ENCODE peak calls at places on chromosomes 2 and 18, in nine cellular contexts. One of them, this sample, is unnamed.

GRCh38 chr2:99957724-99958123 is 184.7 kb downstream of the AFF3 start:
- DNase-seq in EH: peak; percentile 75
- DNase-seq in stimulated activated CD4-positive, alpha-beta T cell treated with anti-CD3 and anti-CD28 coated beads, TNF-alpha, amount 100 ng/mL, for 1 hour: no peak
- DNase-seq in frontal cortex: no peak
- DNase-seq in Caki2: no peak
- DNase-seq in NCI-H187: no peak
- DNase-seq in fibroblast of the conjunctiva: no peak
- DNase-seq in uterus: no peak
- DNase-seq in SK-N-DZ: no peak
- DNase-seq in this sample: no peak

GRCh38 chr2:225177098-225177497 is 134.8 kb upstream of the DOCK10 start:
- DNase-seq in SK-N-DZ: no peak
- DNase-seq in fibroblast of the conjunctiva: no peak
- DNase-seq in EH: peak; percentile 68
- DNase-seq in stimulated activated CD4-positive, alpha-beta T cell treated with anti-CD3 and anti-CD28 coated beads, TNF-alpha, amount 100 ng/mL, for 1 hour: no peak
- DNase-seq in frontal cortex: no peak
- DNase-seq in uterus: no peak
- DNase-seq in Caki2: no peak
- DNase-seq in NCI-H187: no peak
- DNase-seq in this sample: no peak

GRCh38 chr2:223000872-223001825 is 50.8 kb upstream of the KCNE4 start:
- DNase-seq in frontal cortex: no peak
- DNase-seq in fibroblast of the conjunctiva: no peak
- DNase-seq in uterus: no peak
- DNase-seq in NCI-H187: no peak
- DNase-seq in EH: no peak
- DNase-seq in Caki2: no peak
- DNase-seq in SK-N-DZ: no peak
- DNase-seq in stimulated activated CD4-positive, alpha-beta T cell treated with anti-CD3 and anti-CD28 coated beads, TNF-alpha, amount 100 ng/mL, for 1 hour: no peak
- DNase-seq in this sample: no peak

GRCh38 chr2:238786379-238786778 is 61.5 kb upstream of the TWIST2 start:
- DNase-seq in SK-N-DZ: no peak
- DNase-seq in NCI-H187: no peak
- DNase-seq in frontal cortex: no peak
- DNase-seq in fibroblast of the conjunctiva: no peak
- DNase-seq in uterus: no peak
- DNase-seq in EH: peak; percentile 78
- DNase-seq in Caki2: no peak
- DNase-seq in stimulated activated CD4-positive, alpha-beta T cell treated with anti-CD3 and anti-CD28 coated beads, TNF-alpha, amount 100 ng/mL, for 1 hour: no peak
- DNase-seq in this sample: no peak

GRCh38 chr18:77078671-77079070 is 53.9 kb downstream of the MBP start:
- DNase-seq in EH: peak; percentile 47
- DNase-seq in SK-N-DZ: no peak
- DNase-seq in Caki2: no peak
- DNase-seq in uterus: no peak
- DNase-seq in frontal cortex: no peak
- DNase-seq in fibroblast of the conjunctiva: no peak
- DNase-seq in NCI-H187: no peak
- DNase-seq in stimulated activated CD4-positive, alpha-beta T cell treated with anti-CD3 and anti-CD28 coated beads, TNF-alpha, amount 100 ng/mL, for 1 hour: no peak
- DNase-seq in this sample: no peak

GRCh38 chr2:41791523-41791922 is 256.3 kb upstream of the PKDCC start:
- DNase-seq in uterus: no peak
- DNase-seq in frontal cortex: no peak
- DNase-seq in Caki2: peak; percentile 40
- DNase-seq in NCI-H187: no peak
- DNase-seq in SK-N-DZ: no peak
- DNase-seq in EH: peak; percentile 52
- DNase-seq in stimulated activated CD4-positive, alpha-beta T cell treated with anti-CD3 and anti-CD28 coated beads, TNF-alpha, amount 100 ng/mL, for 1 hour: no peak
- DNase-seq in fibroblast of the conjunctiva: peak; percentile 1
- DNase-seq in this sample: no peak

GRCh38 chr2:61117534-61117933 is 44.5 kb upstream of the C2orf74 start:
- DNase-seq in fibroblast of the conjunctiva: no peak
- DNase-seq in SK-N-DZ: no peak
- DNase-seq in Caki2: no peak
- DNase-seq in frontal cortex: no peak
- DNase-seq in uterus: no peak
- DNase-seq in stimulated activated CD4-positive, alpha-beta T cell treated with anti-CD3 and anti-CD28 coated beads, TNF-alpha, amount 100 ng/mL, for 1 hour: no peak
- DNase-seq in EH: peak; percentile 72
- DNase-seq in NCI-H187: no peak
- DNase-seq in this sample: no peak

GRCh38 chr2:163877316-163877715 is 141.5 kb upstream of the FIGN start:
- DNase-seq in fibroblast of the conjunctiva: no peak
- DNase-seq in NCI-H187: no peak
- DNase-seq in uterus: no peak
- DNase-seq in SK-N-DZ: no peak
- DNase-seq in stimulated activated CD4-positive, alpha-beta T cell treated with anti-CD3 and anti-CD28 coated beads, TNF-alpha, amount 100 ng/mL, for 1 hour: no peak
- DNase-seq in frontal cortex: no peak
- DNase-seq in Caki2: peak; percentile 75
- DNase-seq in EH: peak; percentile 89
- DNase-seq in this sample: peak; percentile 51

GRCh38 chr18:45352874-45353273 is 262.4 kb upstream of the SLC14A2 start:
- DNase-seq in stimulated activated CD4-positive, alpha-beta T cell treated with anti-CD3 and anti-CD28 coated beads, TNF-alpha, amount 100 ng/mL, for 1 hour: no peak
- DNase-seq in uterus: no peak
- DNase-seq in Caki2: no peak
- DNase-seq in EH: no peak
- DNase-seq in SK-N-DZ: no peak
- DNase-seq in fibroblast of the conjunctiva: no peak
- DNase-seq in NCI-H187: no peak
- DNase-seq in frontal cortex: no peak
- DNase-seq in this sample: no peak

GRCh38 chr2:102289129-102289528 is 22.2 kb upstream of the IL1RL1 start:
- DNase-seq in frontal cortex: no peak
- DNase-seq in stimulated activated CD4-positive, alpha-beta T cell treated with anti-CD3 and anti-CD28 coated beads, TNF-alpha, amount 100 ng/mL, for 1 hour: no peak
- DNase-seq in SK-N-DZ: no peak
- DNase-seq in EH: no peak
- DNase-seq in uterus: no peak
- DNase-seq in Caki2: no peak
- DNase-seq in fibroblast of the conjunctiva: no peak
- DNase-seq in NCI-H187: no peak
- DNase-seq in this sample: no peak

GRCh38 chr18:57533901-57534300 is 52.6 kb downstream of the FECH start:
- DNase-seq in SK-N-DZ: no peak
- DNase-seq in uterus: no peak
- DNase-seq in Caki2: no peak
- DNase-seq in fibroblast of the conjunctiva: no peak
- DNase-seq in NCI-H187: no peak
- DNase-seq in EH: no peak
- DNase-seq in frontal cortex: no peak
- DNase-seq in stimulated activated CD4-positive, alpha-beta T cell treated with anti-CD3 and anti-CD28 coated beads, TNF-alpha, amount 100 ng/mL, for 1 hour: no peak
- DNase-seq in this sample: no peak

GRCh38 chr18:27977009-27977408 is 199.9 kb downstream of the CDH2 start:
- DNase-seq in EH: no peak
- DNase-seq in uterus: no peak
- DNase-seq in Caki2: no peak
- DNase-seq in stimulated activated CD4-positive, alpha-beta T cell treated with anti-CD3 and anti-CD28 coated beads, TNF-alpha, amount 100 ng/mL, for 1 hour: no peak
- DNase-seq in frontal cortex: no peak
- DNase-seq in fibroblast of the conjunctiva: no peak
- DNase-seq in NCI-H187: no peak
- DNase-seq in SK-N-DZ: no peak
- DNase-seq in this sample: no peak

GRCh38 chr2:28358668-28359201 is 33.9 kb upstream of the FOSL2 start:
- DNase-seq in fibroblast of the conjunctiva: no peak
- DNase-seq in uterus: no peak
- DNase-seq in Caki2: no peak
- DNase-seq in frontal cortex: no peak
- DNase-seq in EH: no peak
- DNase-seq in SK-N-DZ: no peak
- DNase-seq in NCI-H187: no peak
- DNase-seq in stimulated activated CD4-positive, alpha-beta T cell treated with anti-CD3 and anti-CD28 coated beads, TNF-alpha, amount 100 ng/mL, for 1 hour: no peak
- DNase-seq in this sample: no peak

GRCh38 chr2:190996338-190996946 is 17.5 kb downstream of the STAT1 start:
- DNase-seq in uterus: no peak
- DNase-seq in fibroblast of the conjunctiva: no peak
- DNase-seq in Caki2: no peak
- DNase-seq in SK-N-DZ: peak; percentile 32
- DNase-seq in NCI-H187: no peak
- DNase-seq in frontal cortex: no peak
- DNase-seq in stimulated activated CD4-positive, alpha-beta T cell treated with anti-CD3 and anti-CD28 coated beads, TNF-alpha, amount 100 ng/mL, for 1 hour: no peak
- DNase-seq in EH: peak; percentile 56
- DNase-seq in this sample: no peak

GRCh38 chr2:96157649-96158553 is 12.7 kb upstream of the DUSP2 start:
- DNase-seq in SK-N-DZ: no peak
- DNase-seq in NCI-H187: no peak
- DNase-seq in uterus: no peak
- DNase-seq in frontal cortex: no peak
- DNase-seq in EH: no peak
- DNase-seq in fibroblast of the conjunctiva: no peak
- DNase-seq in Caki2: no peak
- DNase-seq in stimulated activated CD4-positive, alpha-beta T cell treated with anti-CD3 and anti-CD28 coated beads, TNF-alpha, amount 100 ng/mL, for 1 hour: no peak
- DNase-seq in this sample: no peak

GRCh38 chr2:199973703-199974102 is 18.3 kb downstream of the MAIP1 start:
- DNase-seq in Caki2: no peak
- DNase-seq in SK-N-DZ: peak; percentile 58
- DNase-seq in frontal cortex: peak; percentile 25
- DNase-seq in fibroblast of the conjunctiva: peak; percentile 55
- DNase-seq in stimulated activated CD4-positive, alpha-beta T cell treated with anti-CD3 and anti-CD28 coated beads, TNF-alpha, amount 100 ng/mL, for 1 hour: no peak
- DNase-seq in uterus: no peak
- DNase-seq in NCI-H187: no peak
- DNase-seq in EH: peak; percentile 62
- DNase-seq in this sample: no peak

GRCh38 chr2:172964511-172964910 is 111.1 kb upstream of the MAP3K20 start:
- DNase-seq in EH: peak; percentile 45
- DNase-seq in fibroblast of the conjunctiva: no peak
- DNase-seq in uterus: no peak
- DNase-seq in SK-N-DZ: no peak
- DNase-seq in NCI-H187: no peak
- DNase-seq in stimulated activated CD4-positive, alpha-beta T cell treated with anti-CD3 and anti-CD28 coated beads, TNF-alpha, amount 100 ng/mL, for 1 hour: no peak
- DNase-seq in Caki2: no peak
- DNase-seq in frontal cortex: no peak
- DNase-seq in this sample: no peak

GRCh38 chr18:70981400-70982140 is 692.7 kb downstream of the SOCS6 start:
- DNase-seq in uterus: no peak
- DNase-seq in stimulated activated CD4-positive, alpha-beta T cell treated with anti-CD3 and anti-CD28 coated beads, TNF-alpha, amount 100 ng/mL, for 1 hour: no peak
- DNase-seq in frontal cortex: no peak
- DNase-seq in SK-N-DZ: peak; percentile 36
- DNase-seq in Caki2: no peak
- DNase-seq in EH: no peak
- DNase-seq in fibroblast of the conjunctiva: no peak
- DNase-seq in NCI-H187: no peak
- DNase-seq in this sample: no peak

GRCh38 chr2:2809771-2810170 is 478.7 kb upstream of the MYT1L start:
- DNase-seq in Caki2: no peak
- DNase-seq in SK-N-DZ: no peak
- DNase-seq in NCI-H187: no peak
- DNase-seq in fibroblast of the conjunctiva: no peak
- DNase-seq in uterus: no peak
- DNase-seq in EH: no peak
- DNase-seq in frontal cortex: no peak
- DNase-seq in stimulated activated CD4-positive, alpha-beta T cell treated with anti-CD3 and anti-CD28 coated beads, TNF-alpha, amount 100 ng/mL, for 1 hour: no peak
- DNase-seq in this sample: no peak

GRCh38 chr18:44708451-44709083 is 27.9 kb downstream of the SETBP1 start:
- DNase-seq in SK-N-DZ: no peak
- DNase-seq in fibroblast of the conjunctiva: no peak
- DNase-seq in stimulated activated CD4-positive, alpha-beta T cell treated with anti-CD3 and anti-CD28 coated beads, TNF-alpha, amount 100 ng/mL, for 1 hour: no peak
- DNase-seq in uterus: peak; percentile 63
- DNase-seq in EH: peak; percentile 26
- DNase-seq in NCI-H187: no peak
- DNase-seq in Caki2: no peak
- DNase-seq in frontal cortex: no peak
- DNase-seq in this sample: no peak

GRCh38 chr2:101779652-101780051 is 82.1 kb downstream of the MAP4K4 start:
- DNase-seq in Caki2: no peak
- DNase-seq in uterus: no peak
- DNase-seq in fibroblast of the conjunctiva: no peak
- DNase-seq in NCI-H187: no peak
- DNase-seq in frontal cortex: no peak
- DNase-seq in SK-N-DZ: no peak
- DNase-seq in EH: no peak
- DNase-seq in stimulated activated CD4-positive, alpha-beta T cell treated with anti-CD3 and anti-CD28 coated beads, TNF-alpha, amount 100 ng/mL, for 1 hour: no peak
- DNase-seq in this sample: no peak

GRCh38 chr2:45754087-45755015 is 102.9 kb downstream of the PRKCE start:
- DNase-seq in fibroblast of the conjunctiva: no peak
- DNase-seq in NCI-H187: no peak
- DNase-seq in EH: no peak
- DNase-seq in stimulated activated CD4-positive, alpha-beta T cell treated with anti-CD3 and anti-CD28 coated beads, TNF-alpha, amount 100 ng/mL, for 1 hour: no peak
- DNase-seq in uterus: no peak
- DNase-seq in SK-N-DZ: no peak
- DNase-seq in Caki2: no peak
- DNase-seq in frontal cortex: no peak
- DNase-seq in this sample: no peak